ENCODE peak calls at places on chromosomes 16 and 17, in eight cellular contexts. Z is kidney, U is IMR-90, S is keratinocyte, R is mesendoderm, H is mesenchymal stem cell, P is GM23248, W is MM.1S. A is an unnamed sample. For H3K4me1, the result is how much of the 10 kb centered on the place peaks cover.

GRCh38 chr16:56980203-56980535 is 9.2 kb upstream of the NLRC5 start:
- DNase-seq in S (no peak), R (no peak), H (no peak), W (no peak), P (no peak), Z (no peak), U (no peak), A (no peak)

GRCh38 chr17:27756467-27757371 is 43.6 kb downstream of the NOS2 start:
- DNase-seq in P (peak), Z (peak), S (no peak), U (peak), W (peak), H (peak), R (peak), A (peak)

GRCh38 chr16:78364501-78364900 is 265.0 kb downstream of the WWOX start:
- DNase-seq in W (no peak), P (no peak), H (peak), U (no peak), Z (no peak), S (no peak), R (no peak), A (no peak)

GRCh38 chr16:2584742-2585650 is 47.2 kb downstream of the PDPK1 start:
- DNase-seq in H (no peak), S (no peak), U (peak), Z (peak), W (no peak), R (no peak), P (no peak), A (no peak)

GRCh38 chr16:66954097-66954659 is 6.9 kb upstream of the CES3 start:
- DNase-seq in H (peak), Z (no peak), R (peak), W (peak), U (peak), P (peak), S (no peak), A (peak)

GRCh38 chr17:74394275-74394950 is 27.1 kb downstream of the GPR142 start:
- DNase-seq in U (no peak), H (no peak), Z (no peak), R (no peak), S (no peak), W (no peak), P (no peak), A (no peak)

GRCh38 chr16:3902731-3903130 is 22.2 kb upstream of the CREBBP start:
- DNase-seq in Z (no peak), H (no peak), U (no peak), R (no peak), P (no peak), W (no peak), S (no peak), A (no peak)

GRCh38 chr16:60608971-60609370 is 1427.3 kb downstream of the CDH8 start:
- DNase-seq in Z (no peak), S (no peak), W (no peak), P (no peak), H (no peak), U (no peak), R (no peak), A (no peak)

GRCh38 chr16:50769-51591 is 2.4 kb downstream of the POLR3K start:
- DNase-seq in Z (peak), S (no peak), W (no peak), R (no peak), H (no peak), P (no peak), U (no peak), A (no peak)

GRCh38 chr17:45410144-45411091 is 22.3 kb downstream of the ARHGAP27 start:
- DNase-seq in U (no peak), W (peak), S (no peak), Z (peak), R (no peak), P (no peak), H (no peak), A (no peak)

GRCh38 chr17:67105213-67105612 is 60.9 kb downstream of the CACNG1 start:
- DNase-seq in U (peak), Z (no peak), H (peak), P (peak), W (no peak), S (no peak), R (no peak), A (no peak)

GRCh38 chr17:50831430-50832064 is 3.8 kb upstream of the WFIKKN2 start:
- DNase-seq in W (no peak), Z (peak), R (peak), S (no peak), H (no peak), P (no peak), U (no peak), A (no peak)

GRCh38 chr16:53224932-53225533 is 170.2 kb downstream of the CHD9 start:
- DNase-seq in U (peak), P (peak), H (peak), S (no peak), R (peak), W (peak), Z (no peak), A (no peak)

GRCh38 chr16:14303182-14303618 is 232.1 kb downstream of the MRTFB start:
- DNase-seq in Z (peak), S (no peak), R (peak), W (no peak), P (peak), U (peak), H (peak), A (peak)

GRCh38 chr16:14372471-14372870 is 257.6 kb downstream of the PARN start:
- DNase-seq in S (no peak), R (no peak), P (no peak), Z (no peak), H (no peak), U (no peak), W (no peak), A (peak)

GRCh38 chr16:89023151-89023551 is 46.1 kb upstream of the CBFA2T3 start:
- DNase-seq in Z (peak), H (no peak), S (no peak), U (no peak), W (no peak), P (no peak), R (no peak), A (no peak)

GRCh38 chr17:61335105-61335844 is 64.4 kb upstream of the TBX2 start:
- DNase-seq in H (peak), P (peak), Z (no peak), R (no peak), W (no peak), U (peak), S (no peak), A (no peak)

GRCh38 chr17:75105269-75106080 is 4.3 kb upstream of the ARMC7 start:
- DNase-seq in U (peak), Z (no peak), S (no peak), R (peak), W (peak), P (peak), H (peak), A (peak)

GRCh38 chr16:66580605-66581209 is 1.4 kb downstream of the CMTM2 start:
- DNase-seq in R (peak), W (no peak), U (peak), Z (no peak), P (peak), H (peak), S (no peak), A (peak)

GRCh38 chr17:79469646-79470045 is 141.2 kb downstream of the RBFOX3 start:
- DNase-seq in Z (no peak), H (no peak), P (no peak), U (no peak), S (no peak), W (no peak), R (no peak), A (no peak)

GRCh38 chr17:77439382-77440013 is 298.7 kb downstream of the SEC14L1 start:
- DNase-seq in H (no peak), Z (no peak), U (no peak), W (no peak), R (no peak), P (peak), S (no peak), A (no peak)

GRCh38 chr17:68441064-68441770 is 16.1 kb downstream of the WIPI1 start:
- DNase-seq in S (no peak), U (peak), Z (no peak), R (no peak), W (no peak), H (peak), P (no peak), A (no peak)

GRCh38 chr16:8355714-8356113 is 234.6 kb downstream of the TMEM114 start:
- DNase-seq in S (no peak), H (no peak), R (peak), W (no peak), P (no peak), U (no peak), Z (no peak), A (peak)

GRCh38 chr17:62017912-62018311 is 47.2 kb downstream of the MED13 start:
- DNase-seq in R (no peak), Z (no peak), H (no peak), P (peak), W (no peak), S (no peak), U (peak), A (no peak)

GRCh38 chr17:58377005-58377660 is 25.1 kb upstream of the SUPT4H1 start:
- DNase-seq in P (no peak), Z (no peak), R (peak), W (no peak), U (no peak), S (no peak), H (no peak), A (no peak)

GRCh38 chr16:16143038-16143763 is 80.1 kb downstream of the ABCC6 start:
- DNase-seq in H (peak), S (no peak), Z (peak), P (peak), U (no peak), R (peak), W (no peak), A (peak)

GRCh38 chr17:50148226-50149098 is 2.0 kb downstream of the PPP1R9B start:
- DNase-seq in P (peak), U (peak), W (peak), R (peak), H (peak), Z (peak), S (no peak), A (peak)

GRCh38 chr17:8221663-8222379 is 11.4 kb upstream of the AURKB start:
- DNase-seq in H (peak), U (peak), P (peak), W (peak), R (peak), Z (peak), S (peak), A (peak)

GRCh38 chr16:83615131-83615530 is 192.6 kb upstream of the HSBP1 start:
- DNase-seq in H (peak), W (no peak), R (no peak), Z (no peak), P (peak), U (no peak), S (no peak), A (no peak)

GRCh38 chr17:78717431-78717980 is 64.6 kb downstream of the CYTH1 start:
- DNase-seq in W (peak), S (no peak), U (peak), R (no peak), H (no peak), Z (no peak), P (peak), A (no peak)

GRCh38 chr17:19534562-19535149 is 1.0 kb downstream of the SLC47A1 start:
- DNase-seq in P (no peak), U (no peak), H (no peak), Z (peak), S (no peak), W (no peak), R (no peak), A (no peak)

GRCh38 chr17:144936-145670 is 7.7 kb downstream of the SCGB1C2 start:
- DNase-seq in U (no peak), R (no peak), P (no peak), H (no peak), S (no peak), W (no peak), Z (peak), A (no peak)

GRCh38 chr16:86824751-86825310 is 246.5 kb downstream of the FOXL1 start:
- DNase-seq in S (no peak), U (peak), Z (no peak), H (peak), R (peak), W (no peak), P (no peak), A (no peak)

GRCh38 chr16:58040496-58040846 is 14.9 kb downstream of the MMP15 start:
- DNase-seq in Z (no peak), S (no peak), R (no peak), P (no peak), W (no peak), U (no peak), H (no peak), A (no peak)

GRCh38 chr16:2979669-2980226 is 498 bp downstream of the PKMYT1 start:
- DNase-seq in H (no peak), R (no peak), W (no peak), S (no peak), P (peak), Z (peak), U (peak), A (peak)

GRCh38 chr17:55734128-55734781 is 11.6 kb upstream of the TMEM100 start:
- DNase-seq in P (peak), S (no peak), W (no peak), Z (no peak), U (peak), H (peak), R (peak), A (peak)

GRCh38 chr17:78407387-78407990 is 29.0 kb downstream of the PGS1 start:
- DNase-seq in W (no peak), H (peak), S (no peak), R (peak), U (peak), P (no peak), Z (peak), A (no peak)

GRCh38 chr17:16924701-16925440 is 47.0 kb downstream of the TNFRSF13B start:
- DNase-seq in W (no peak), R (no peak), H (no peak), S (no peak), U (no peak), Z (peak), P (no peak), A (no peak)

DNA sequence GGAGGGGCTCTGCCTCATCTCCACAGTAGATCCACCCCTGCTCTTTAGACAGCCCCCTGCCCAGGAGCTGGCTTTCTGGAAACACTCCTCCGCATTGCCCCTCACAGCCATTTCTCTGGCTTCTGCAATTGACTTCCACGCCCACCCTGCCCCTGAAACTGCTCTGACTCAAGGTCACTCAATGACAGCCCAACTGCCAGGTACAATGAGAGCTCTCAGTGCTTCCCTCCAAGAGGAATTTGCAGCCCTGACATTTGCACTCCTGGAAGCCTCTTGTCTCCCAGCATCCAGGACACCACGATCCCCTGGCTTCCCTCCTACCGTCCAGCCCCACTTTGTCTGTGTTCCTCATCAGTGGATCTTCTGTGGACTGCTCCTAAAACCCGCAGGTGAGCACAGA is 421.5 kb downstream of the SOX9 start:
- DNase-seq in W (no peak), P (no peak), S (no peak), H (no peak), R (no peak), Z (no peak), U (no peak), A (no peak)
- H3K4me1 ChIP-seq in W (under half), P (under half), S (under half), H (under half), R (under half), Z (under half), U (under half), A (under half)

GRCh38 chr16:65122724-65122973 is 786 bp upstream of the CDH11 start:
- DNase-seq in U (no peak), R (no peak), Z (no peak), H (no peak), P (no peak), W (no peak), S (no peak), A (no peak)
- H3K9ac ChIP-seq in U (peak), R (peak), Z (no peak), H (peak), P (peak), W (no peak), S (peak), A (no peak)

GRCh38 chr16:81450783-81451491 is 6.3 kb downstream of the CMIP start:
- DNase-seq in Z (peak), H (no peak), U (no peak), R (no peak), W (no peak), S (no peak), P (no peak), A (no peak)

GRCh38 chr16:81454044-81454443 is 9.4 kb downstream of the CMIP start:
- DNase-seq in Z (no peak), H (no peak), P (no peak), S (no peak), U (no peak), R (no peak), W (no peak), A (no peak)

GRCh38 chr16:81453091-81453728 is 8.6 kb downstream of the CMIP start:
- DNase-seq in H (no peak), P (no peak), R (no peak), S (no peak), Z (no peak), U (no peak), W (no peak), A (no peak)

GRCh38 chr16:81449899-81450608 is 5.4 kb downstream of the CMIP start:
- DNase-seq in Z (peak), P (no peak), U (no peak), H (no peak), R (no peak), W (no peak), S (no peak), A (no peak)

DNA sequence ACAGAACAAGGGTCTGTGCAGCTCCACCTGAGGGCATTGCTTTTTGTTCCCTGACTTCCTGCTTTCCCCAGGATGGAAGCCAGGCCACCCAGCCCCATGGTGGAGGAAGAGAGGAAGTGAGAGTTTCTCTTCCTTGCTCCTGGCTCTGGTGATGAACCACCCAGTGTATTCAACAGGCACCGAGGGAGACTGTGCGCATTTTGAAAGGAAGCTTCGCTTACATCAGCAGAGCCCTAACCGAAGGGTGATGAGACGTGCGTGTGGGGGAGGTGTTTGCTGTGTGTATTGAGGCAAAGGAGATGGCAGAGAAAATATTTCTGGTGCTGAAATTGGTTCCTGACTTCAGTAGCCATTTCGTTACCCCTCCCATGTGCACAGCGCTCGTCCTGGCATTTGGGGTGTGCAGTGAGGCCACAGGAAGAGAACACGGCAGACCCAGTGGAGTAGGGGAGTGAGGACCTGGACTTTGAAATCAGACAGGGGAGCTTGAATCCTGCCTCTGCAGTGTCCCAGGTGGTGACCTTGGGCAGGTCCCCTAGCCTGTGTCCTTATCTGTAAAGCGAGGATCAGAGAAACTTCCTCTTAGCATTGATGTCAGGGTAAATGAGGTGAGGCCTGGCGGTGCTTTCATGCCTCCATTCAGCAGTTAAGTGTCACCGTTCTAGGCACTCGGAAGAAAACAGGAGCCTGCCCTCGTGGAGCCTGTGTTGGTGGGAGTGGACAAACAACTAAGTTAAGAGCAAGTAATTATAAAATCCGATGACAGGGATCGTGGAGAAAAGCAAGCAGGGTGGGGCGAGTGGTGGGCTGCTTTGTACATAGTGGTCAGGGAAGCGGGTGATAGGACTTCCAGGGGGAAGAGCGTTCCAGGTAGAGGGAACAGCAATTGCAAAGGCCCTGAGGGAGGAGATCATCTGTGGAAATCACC is 7.4 kb downstream of the CMIP start:
- DNase-seq in S (no peak), P (no peak), R (peak), W (no peak), H (no peak), Z (peak), U (peak), A (no peak)
- H3K4me1 ChIP-seq in S (under half), P (under half), R (under half), W (under half), H (under half), Z (half or more), U (under half), A (under half)

GRCh38 chr16:47916266-47916665 is 239.5 kb downstream of the ABCC12 start:
- DNase-seq in Z (no peak), H (peak), R (no peak), W (no peak), P (no peak), U (peak), S (no peak), A (no peak)
- H3K9ac ChIP-seq in Z (no peak), H (no peak), R (no peak), W (no peak), P (no peak), U (no peak), S (no peak), A (no peak)

GRCh38 chr17:81423698-81424071 is 28.4 kb downstream of the BAHCC1 start:
- DNase-seq in Z (no peak), R (no peak), P (no peak), W (no peak), H (no peak), S (no peak), U (no peak), A (no peak)

GRCh38 chr17:81424613-81425017 is 29.4 kb downstream of the BAHCC1 start:
- DNase-seq in W (no peak), U (no peak), S (no peak), P (no peak), R (no peak), H (no peak), Z (no peak), A (no peak)

GRCh38 chr17:81426676-81427445 is 31.6 kb downstream of the BAHCC1 start:
- DNase-seq in R (no peak), H (no peak), W (no peak), Z (no peak), P (no peak), U (no peak), S (no peak), A (no peak)

GRCh38 chr17:81422776-81423697 is 27.8 kb downstream of the BAHCC1 start:
- DNase-seq in U (peak), P (peak), R (peak), W (no peak), Z (peak), S (peak), H (peak), A (peak)

GRCh38 chr17:81424151-81424550 is 28.9 kb downstream of the BAHCC1 start:
- DNase-seq in P (no peak), W (no peak), Z (no peak), R (no peak), U (no peak), H (no peak), S (no peak), A (no peak)
- H3K4me1 ChIP-seq in P (under half), W (under half), Z (under half), R (under half), U (under half), H (half or more), S (under half), A (under half)

A was measured in neural progenitor cell.